ENCODE peak calls at places on chromosomes 3 and 15, in four cellular contexts. D is mesendoderm, H is H9, W is H1. T is an unnamed sample.

GRCh38 chr3:69967156-69967555 is 32.4 kb upstream of the SAMMSON start:
- DNase-seq in W (no peak), H (no peak), D (no peak), T (no peak)

GRCh38 chr3:193590088-193590856 is 2.7 kb upstream of the OPA1 start:
- DNase-seq in D (no peak), W (no peak), H (no peak), T (peak; percentile 65)

GRCh38 chr15:101167791-101168462 is 83.9 kb downstream of the CHSY1 start:
- DNase-seq in D (peak; percentile 87), W (no peak), H (no peak), T (peak; percentile 97)

GRCh38 chr3:157282261-157283191 is 122.6 kb upstream of the CCNL1 start:
- DNase-seq in W (no peak), D (no peak), H (no peak), T (peak; percentile 93)

GRCh38 chr15:61474796-61475195 is 245.7 kb upstream of the RORA start:
- DNase-seq in D (no peak), W (no peak), H (no peak), T (no peak)

GRCh38 chr3:10703875-10704274 is 112.2 kb upstream of the SLC6A11 start:
- DNase-seq in W (peak; percentile 66), H (peak; percentile 82), D (peak; percentile 95), T (peak; percentile 23)

GRCh38 chr3:156359337-156359736 is 195.6 kb downstream of the SSR3 start:
- DNase-seq in D (no peak), W (no peak), H (no peak), T (no peak)

GRCh38 chr15:39946862-39947261 is 12.9 kb downstream of the EIF2AK4 start:
- DNase-seq in W (no peak), D (no peak), H (no peak), T (peak; percentile 41)

GRCh38 chr3:21551019-21551418 is 200.0 kb downstream of the ZNF385D start:
- DNase-seq in H (no peak), W (no peak), D (peak; percentile 81), T (no peak)

GRCh38 chr3:107846282-107846852 is 244.5 kb downstream of the CD47 start:
- DNase-seq in W (peak; percentile 85), D (peak; percentile 84), H (peak; percentile 83), T (peak; percentile 64)

GRCh38 chr15:96328101-96328958 is 2.2 kb upstream of the NR2F2 start:
- DNase-seq in D (no peak), H (no peak), W (no peak), T (no peak)

GRCh38 chr3:45465192-45465591 is 76.8 kb downstream of the LARS2 start:
- DNase-seq in W (no peak), H (no peak), D (no peak), T (no peak)

GRCh38 chr15:98904466-98905048 is 103.0 kb downstream of the PGPEP1L start:
- DNase-seq in W (no peak), H (peak; percentile 58), D (peak; percentile 84), T (peak; percentile 75)

GRCh38 chr3:108505811-108506210 is 4.6 kb downstream of the MYH15 start:
- DNase-seq in W (no peak), D (no peak), H (no peak), T (no peak)

GRCh38 chr15:47188766-47189507 is 528.4 kb upstream of the SEMA6D start:
- DNase-seq in W (no peak), D (no peak), H (peak; percentile 77), T (no peak)

GRCh38 chr15:32029409-32029861 is 880 bp upstream of the CHRNA7 start:
- DNase-seq in D (peak; percentile 67), W (peak; percentile 63), H (peak; percentile 71), T (no peak)

GRCh38 chr3:152356870-152357276 is 88.1 kb downstream of the MBNL1 start:
- DNase-seq in H (no peak), D (no peak), W (no peak), T (no peak)

GRCh38 chr3:8095724-8096123 is 405.9 kb upstream of the LMCD1 start:
- DNase-seq in W (peak; percentile 47), D (peak; percentile 88), H (peak; percentile 81), T (no peak)

GRCh38 chr15:74807302-74807701 is 5.3 kb upstream of the LMAN1L start:
- DNase-seq in W (no peak), H (no peak), D (no peak), T (peak; percentile 28)

GRCh38 chr15:80801891-80802680 is 22.9 kb downstream of the CEMIP start:
- DNase-seq in H (no peak), D (no peak), W (no peak), T (no peak)

GRCh38 chr3:159987291-159987711 is 1.3 kb upstream of the IL12A start:
- DNase-seq in D (peak; percentile 16), W (no peak), H (no peak), T (peak; percentile 74)

GRCh38 chr3:55246016-55246415 is 241.1 kb downstream of the WNT5A start:
- DNase-seq in H (no peak), D (no peak), W (no peak), T (peak; percentile 38)

GRCh38 chr3:66378256-66378655 is 122.6 kb downstream of the LRIG1 start:
- DNase-seq in D (peak; percentile 57), H (peak; percentile 66), W (no peak), T (peak; percentile 26)

GRCh38 chr3:110576962-110577361 is 494.7 kb upstream of the NECTIN3 start:
- DNase-seq in D (peak; percentile 95), W (peak; percentile 56), H (peak; percentile 74), T (peak; percentile 92)

GRCh38 chr3:193863657-193864323 is 270.8 kb downstream of the OPA1 start:
- DNase-seq in W (no peak), D (no peak), H (no peak), T (peak; percentile 4)

GRCh38 chr15:61749169-61749568 is 311.1 kb downstream of the VPS13C start:
- DNase-seq in H (no peak), D (no peak), W (no peak), T (no peak)

GRCh38 chr3:21751891-21752290 is 881 bp upstream of the ZNF385D start:
- DNase-seq in D (no peak), H (no peak), W (no peak), T (no peak)

GRCh38 chr15:93477188-93477587 is 388.2 kb upstream of the RGMA start:
- DNase-seq in D (peak; percentile 37), W (peak; percentile 63), H (peak; percentile 94), T (no peak)

GRCh38 chr3:184813357-184813756 is 1.4 kb downstream of the VPS8 start:
- DNase-seq in H (no peak), D (no peak), W (no peak), T (no peak)
- H3K9ac ChIP-seq in H (no peak overlapping the region), D (no peak overlapping the region), W (no peak overlapping the region), T (no peak overlapping the region)

DNA sequence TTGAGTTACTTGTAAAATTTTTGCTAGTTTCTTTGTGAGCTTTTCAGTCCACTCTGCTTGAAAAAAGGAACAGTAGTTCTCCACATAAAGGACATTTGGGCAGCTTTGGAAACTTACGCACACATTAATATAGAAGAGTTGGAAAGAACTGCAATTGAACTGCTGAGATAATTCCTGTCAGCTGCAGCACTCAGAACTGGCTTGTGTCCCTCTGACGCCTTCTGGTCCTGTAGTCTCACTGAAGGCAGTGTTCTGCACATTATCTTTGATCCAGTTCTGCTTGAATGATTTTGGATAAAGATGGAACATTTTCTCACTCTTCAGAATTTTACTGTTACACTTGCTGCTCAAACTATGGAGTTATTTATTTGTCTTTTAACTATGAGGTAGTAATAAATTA is 901.9 kb downstream of the OTOL1 start:
- DNase-seq in W (no peak), H (no peak), D (no peak), T (no peak)
- H3K56ac ChIP-seq in W (no peak overlapping the region), H (no peak overlapping the region), D (no peak overlapping the region), T (no peak overlapping the region)

GRCh38 chr3:63864008-63864871 is 573 bp downstream of the ATXN7 start:
- DNase-seq in D (no peak), W (no peak), H (no peak), T (no peak)

GRCh38 chr3:63861306-63861705 is 2.3 kb downstream of the THOC7 start:
- DNase-seq in H (peak; percentile 54), W (no peak), D (peak; percentile 72), T (no peak)

GRCh38 chr3:63867225-63867624 is 3.6 kb downstream of the ATXN7 start:
- DNase-seq in D (no peak), H (no peak), W (no peak), T (no peak)

GRCh38 chr3:63862804-63863149 is 828 bp downstream of the THOC7 start:
- DNase-seq in D (no peak), H (no peak), W (no peak), T (no peak)

DNA sequence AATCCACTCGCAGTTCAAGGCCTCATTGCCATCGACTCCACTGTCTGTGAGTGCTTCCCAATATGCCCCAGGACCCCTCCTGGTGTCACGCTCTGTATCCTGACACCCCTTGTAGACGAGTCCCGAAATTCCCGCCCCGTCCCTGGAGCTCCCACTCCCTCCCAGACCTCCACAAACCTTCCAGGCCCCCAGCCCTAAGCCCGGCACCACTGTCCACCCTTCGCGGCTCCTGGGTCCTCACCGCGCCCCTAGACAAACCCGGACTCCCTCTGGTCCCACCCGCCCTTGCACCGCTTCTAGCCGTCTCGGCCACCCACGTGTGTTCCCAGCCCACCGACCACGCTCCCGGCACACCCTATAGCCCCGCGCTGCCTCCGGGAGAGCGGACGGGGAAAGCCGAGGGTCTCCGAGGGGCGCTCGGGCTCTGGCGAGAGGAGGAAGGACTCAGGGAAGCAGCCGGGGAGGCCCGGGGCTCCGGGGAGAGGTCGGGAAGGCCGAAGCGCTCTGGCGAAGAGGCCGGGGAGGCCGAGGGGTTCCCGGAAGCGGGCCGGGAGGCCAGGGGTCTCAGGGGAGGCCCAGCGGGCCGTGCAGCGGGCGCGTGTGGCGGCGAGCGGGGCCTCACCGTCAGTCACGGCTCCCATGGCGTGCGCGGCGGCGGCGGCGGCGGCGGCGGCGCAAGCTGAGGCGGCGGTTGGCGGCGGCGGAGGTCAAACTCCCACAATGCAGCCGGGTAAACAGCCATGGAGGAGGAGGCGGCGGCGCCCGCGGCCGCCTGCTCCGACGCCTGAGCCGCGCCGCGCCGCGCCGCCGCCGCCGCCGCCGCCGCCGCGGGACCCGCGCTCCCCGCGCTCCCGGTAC is at the start of the genes ATXN7 and THOC7:
- DNase-seq in H (peak; percentile 64), W (peak; percentile 80), D (peak; percentile 74), T (peak; percentile 38)
- H2BK120ac ChIP-seq in H (peak within 1 kb of the TSS; percentile 91), W (peak within 1 kb of the TSS; percentile 12), D (peak within 1 kb of the TSS; percentile 97), T (peak within 1 kb of the TSS; percentile 79)

DNA sequence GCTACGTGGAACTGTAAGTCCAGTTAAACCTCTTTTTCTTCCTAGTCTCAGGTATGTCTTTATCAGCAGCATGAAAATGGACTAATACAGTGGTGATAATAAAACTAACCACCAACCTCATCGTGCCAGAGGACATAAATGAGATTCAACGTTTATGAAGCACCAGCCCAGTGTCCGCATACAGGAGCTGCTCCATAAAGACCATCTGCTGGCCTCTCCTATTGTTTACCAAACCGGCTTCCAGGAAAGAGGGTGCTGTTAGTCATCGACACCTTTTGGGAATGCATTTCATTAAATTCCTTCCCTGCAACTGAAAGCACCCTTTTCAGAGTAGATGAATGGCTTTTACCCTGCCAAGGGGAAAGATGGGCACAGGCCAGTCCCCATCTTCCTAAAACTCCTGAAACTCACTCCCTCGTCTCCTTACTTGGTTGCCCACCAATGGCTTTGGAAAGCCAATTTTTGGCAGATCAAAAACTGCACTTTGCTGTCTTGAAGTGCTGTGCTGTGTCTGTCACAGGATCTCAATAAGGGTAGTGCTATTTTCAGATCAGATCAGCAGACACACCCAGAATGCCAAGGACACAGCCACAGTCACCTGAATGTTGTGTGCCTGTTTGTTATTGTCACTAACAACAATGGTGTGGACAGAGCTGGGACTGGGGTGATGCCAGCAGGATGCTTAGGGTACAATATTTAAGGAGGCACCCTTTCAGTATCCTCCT is 122.2 kb downstream of the AQP9 start:
- DNase-seq in W (no peak), D (peak; percentile 44), H (no peak), T (peak; percentile 16)
- H3K9ac ChIP-seq in W (no peak overlapping the region), D (no peak overlapping the region), H (no peak overlapping the region), T (no peak overlapping the region)

T was measured in IMR-90.